ENCODE peak calls at places on chromosomes 4 and X, in four cellular contexts. One of them, this sample, is unnamed.

GRCh38 chrX:130975947-130976346 is 72.9 kb upstream of the ENOX2 start:
- DNase-seq in GM12878: no peak
- DNase-seq in H1: peak
- DNase-seq in K562: peak
- DNase-seq in this sample: peak

GRCh38 chr4:2289311-2289954 is 27.5 kb upstream of the MXD4 start:
- DNase-seq in GM12878: no peak
- DNase-seq in H1: no peak
- DNase-seq in K562: no peak
- DNase-seq in this sample: no peak

GRCh38 chrX:71532078-71532752 is 689 bp upstream of the OGT start:
- DNase-seq in H1: no peak
- DNase-seq in GM12878: no peak
- DNase-seq in K562: no peak
- DNase-seq in this sample: no peak

GRCh38 chrX:19177710-19178109 is 55.4 kb upstream of the ADGRG2 start:
- DNase-seq in K562: no peak
- DNase-seq in H1: no peak
- DNase-seq in GM12878: no peak
- DNase-seq in this sample: no peak

GRCh38 chr4:185464184-185464583 is 7.3 kb downstream of the CCDC110 start:
- DNase-seq in K562: no peak
- DNase-seq in H1: no peak
- DNase-seq in GM12878: no peak
- DNase-seq in this sample: no peak

GRCh38 chr4:6369511-6369910 is 99.9 kb downstream of the WFS1 start:
- DNase-seq in H1: no peak
- DNase-seq in K562: no peak
- DNase-seq in GM12878: no peak
- DNase-seq in this sample: no peak

GRCh38 chr4:157280673-157281072 is 60.1 kb downstream of the GRIA2 start:
- DNase-seq in K562: no peak
- DNase-seq in GM12878: no peak
- DNase-seq in H1: no peak
- DNase-seq in this sample: no peak

GRCh38 chr4:145734051-145734450 is 54.1 kb downstream of the C4orf51 start:
- DNase-seq in H1: no peak
- DNase-seq in GM12878: no peak
- DNase-seq in K562: no peak
- DNase-seq in this sample: no peak

GRCh38 chr4:159946983-159947645 is 844.2 kb downstream of the RAPGEF2 start:
- DNase-seq in K562: peak
- DNase-seq in H1: no peak
- DNase-seq in GM12878: peak
- DNase-seq in this sample: peak

GRCh38 chr4:3248811-3249661 is at the start of gene MSANTD1:
- DNase-seq in GM12878: no peak
- DNase-seq in K562: peak
- DNase-seq in H1: no peak
- DNase-seq in this sample: no peak

GRCh38 chr4:130043796-130044195 is 947.8 kb downstream of the C4orf33 start:
- DNase-seq in GM12878: no peak
- DNase-seq in H1: no peak
- DNase-seq in K562: no peak
- DNase-seq in this sample: no peak

GRCh38 chrX:39766085-39766726 is 331.6 kb downstream of the BCOR start:
- DNase-seq in K562: no peak
- DNase-seq in H1: no peak
- DNase-seq in GM12878: no peak
- DNase-seq in this sample: no peak

GRCh38 chr4:99507762-99508161 is 3.1 kb upstream of the C4orf17 start:
- DNase-seq in K562: no peak
- DNase-seq in GM12878: no peak
- DNase-seq in H1: no peak
- DNase-seq in this sample: no peak

GRCh38 chrX:8726031-8726652 is 5.8 kb downstream of the ANOS1 start:
- DNase-seq in K562: no peak
- DNase-seq in GM12878: no peak
- DNase-seq in H1: no peak
- DNase-seq in this sample: no peak

GRCh38 chrX:2498781-2499302 is 1.9 kb downstream of the DHRSX start:
- DNase-seq in GM12878: no peak
- DNase-seq in K562: no peak
- DNase-seq in H1: no peak
- DNase-seq in this sample: no peak

GRCh38 chr4:22850055-22850454 is 157.3 kb downstream of the GBA3 start:
- DNase-seq in K562: no peak
- DNase-seq in H1: no peak
- DNase-seq in GM12878: no peak
- DNase-seq in this sample: no peak

GRCh38 chrX:120672389-120672788 is 42.5 kb upstream of the C1GALT1C1 start:
- DNase-seq in K562: no peak
- DNase-seq in H1: no peak
- DNase-seq in GM12878: no peak
- DNase-seq in this sample: peak

GRCh38 chrX:103805860-103806259 is 26.2 kb downstream of the RAB9B start:
- DNase-seq in K562: no peak
- DNase-seq in H1: no peak
- DNase-seq in GM12878: no peak
- DNase-seq in this sample: no peak

GRCh38 chrX:34584781-34585180 is 72.3 kb downstream of the TMEM47 start:
- DNase-seq in GM12878: no peak
- DNase-seq in K562: no peak
- DNase-seq in H1: no peak
- DNase-seq in this sample: no peak

GRCh38 chr4:47525154-47525819 is 40.2 kb downstream of the ATP10D start:
- DNase-seq in H1: no peak
- DNase-seq in GM12878: no peak
- DNase-seq in K562: no peak
- DNase-seq in this sample: peak

GRCh38 chr4:19780871-19781270 is 470.8 kb upstream of the SLIT2 start:
- DNase-seq in GM12878: no peak
- DNase-seq in H1: no peak
- DNase-seq in K562: no peak
- DNase-seq in this sample: no peak

GRCh38 chr4:135249006-135249405 is 1047.4 kb upstream of the PABPC4L start:
- DNase-seq in GM12878: no peak
- DNase-seq in K562: no peak
- DNase-seq in H1: no peak
- DNase-seq in this sample: no peak

GRCh38 chr4:130026185-130026584 is 930.2 kb downstream of the C4orf33 start:
- DNase-seq in GM12878: no peak
- DNase-seq in H1: peak
- DNase-seq in K562: no peak
- DNase-seq in this sample: no peak

GRCh38 chrX:108036298-108036973 is 8.4 kb upstream of the VSIG1 start:
- DNase-seq in H1: no peak
- DNase-seq in GM12878: no peak
- DNase-seq in K562: peak
- DNase-seq in this sample: no peak

GRCh38 chr4:73129319-73129718 is 59.8 kb upstream of the COX18 start:
- DNase-seq in GM12878: no peak
- DNase-seq in H1: no peak
- DNase-seq in K562: no peak
- DNase-seq in this sample: no peak

GRCh38 chr4:114597410-114598115 is 1.0 kb upstream of the UGT8 start:
- DNase-seq in K562: no peak
- DNase-seq in H1: no peak
- DNase-seq in GM12878: no peak
- DNase-seq in this sample: no peak

GRCh38 chr4:8235224-8235623 is 34.3 kb upstream of the HTRA3 start:
- DNase-seq in H1: no peak
- DNase-seq in GM12878: no peak
- DNase-seq in K562: no peak
- DNase-seq in this sample: no peak

GRCh38 chr4:139099366-139099982 is 77.5 kb downstream of the ELF2 start:
- DNase-seq in H1: peak
- DNase-seq in K562: peak
- DNase-seq in GM12878: peak
- DNase-seq in this sample: peak

GRCh38 chr4:53651142-53651720 is 59.9 kb upstream of the LNX1 start:
- DNase-seq in GM12878: no peak
- DNase-seq in H1: no peak
- DNase-seq in K562: no peak
- DNase-seq in this sample: no peak

GRCh38 chr4:151717271-151717670 is 43.5 kb downstream of the GATB start:
- DNase-seq in GM12878: no peak
- DNase-seq in H1: no peak
- DNase-seq in K562: no peak
- DNase-seq in this sample: no peak

GRCh38 chr4:131296192-131296591 is 1852.9 kb upstream of the PCDH10 start:
- DNase-seq in GM12878: no peak
- DNase-seq in K562: no peak
- DNase-seq in H1: no peak
- DNase-seq in this sample: no peak

GRCh38 chr4:131304686-131305085 is 1844.4 kb upstream of the PCDH10 start:
- DNase-seq in K562: no peak
- DNase-seq in H1: no peak
- DNase-seq in GM12878: no peak
- DNase-seq in this sample: no peak

GRCh38 chr4:131302108-131302507 is 1847.0 kb upstream of the PCDH10 start:
- DNase-seq in H1: no peak
- DNase-seq in GM12878: no peak
- DNase-seq in K562: no peak
- DNase-seq in this sample: no peak
- H2AFZ ChIP-seq in H1: peak
- H2AFZ ChIP-seq in GM12878: no peak
- H2AFZ ChIP-seq in K562: no peak
- H2AFZ ChIP-seq in this sample: no peak

GRCh38 chr4:13891544-13891939 is 264.0 kb upstream of the BOD1L1 start:
- DNase-seq in H1: no peak
- DNase-seq in GM12878: no peak
- DNase-seq in K562: no peak
- DNase-seq in this sample: no peak

GRCh38 chr4:13893987-13894386 is 266.5 kb upstream of the BOD1L1 start:
- DNase-seq in GM12878: no peak
- DNase-seq in K562: no peak
- DNase-seq in H1: no peak
- DNase-seq in this sample: no peak

GRCh38 chr4:13888112-13888511 is 260.6 kb upstream of the BOD1L1 start:
- DNase-seq in K562: no peak
- DNase-seq in H1: no peak
- DNase-seq in GM12878: no peak
- DNase-seq in this sample: no peak

GRCh38 chr4:13893221-13893620 is 265.7 kb upstream of the BOD1L1 start:
- DNase-seq in H1: no peak
- DNase-seq in GM12878: no peak
- DNase-seq in K562: no peak
- DNase-seq in this sample: no peak

DNA sequence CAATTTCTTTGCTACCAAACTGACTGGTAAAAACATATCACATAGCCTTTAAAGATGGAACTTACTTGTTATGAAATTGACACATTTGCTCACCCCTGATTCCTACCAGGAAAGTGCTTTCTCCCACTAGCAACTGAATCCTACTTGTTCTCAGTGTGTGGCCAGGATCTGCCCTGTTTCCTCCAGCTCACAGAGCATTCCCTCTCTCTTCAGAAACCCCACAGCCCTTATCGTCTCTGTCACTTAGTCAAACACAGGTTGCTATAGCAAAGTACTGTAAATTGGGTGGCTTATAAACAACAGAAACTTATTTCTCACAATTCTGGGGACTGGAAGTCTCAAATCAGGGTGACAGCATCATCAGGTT is 265.2 kb upstream of the BOD1L1 start:
- DNase-seq in K562: no peak
- DNase-seq in H1: no peak
- DNase-seq in GM12878: no peak
- DNase-seq in this sample: no peak
- TF ChIP-seq EGR1 in K562: no peak
- TF ChIP-seq EGR1 in H1: no peak
- TF ChIP-seq EGR1 in GM12878: no peak
- TF ChIP-seq EGR1 in this sample: no peak

DNA sequence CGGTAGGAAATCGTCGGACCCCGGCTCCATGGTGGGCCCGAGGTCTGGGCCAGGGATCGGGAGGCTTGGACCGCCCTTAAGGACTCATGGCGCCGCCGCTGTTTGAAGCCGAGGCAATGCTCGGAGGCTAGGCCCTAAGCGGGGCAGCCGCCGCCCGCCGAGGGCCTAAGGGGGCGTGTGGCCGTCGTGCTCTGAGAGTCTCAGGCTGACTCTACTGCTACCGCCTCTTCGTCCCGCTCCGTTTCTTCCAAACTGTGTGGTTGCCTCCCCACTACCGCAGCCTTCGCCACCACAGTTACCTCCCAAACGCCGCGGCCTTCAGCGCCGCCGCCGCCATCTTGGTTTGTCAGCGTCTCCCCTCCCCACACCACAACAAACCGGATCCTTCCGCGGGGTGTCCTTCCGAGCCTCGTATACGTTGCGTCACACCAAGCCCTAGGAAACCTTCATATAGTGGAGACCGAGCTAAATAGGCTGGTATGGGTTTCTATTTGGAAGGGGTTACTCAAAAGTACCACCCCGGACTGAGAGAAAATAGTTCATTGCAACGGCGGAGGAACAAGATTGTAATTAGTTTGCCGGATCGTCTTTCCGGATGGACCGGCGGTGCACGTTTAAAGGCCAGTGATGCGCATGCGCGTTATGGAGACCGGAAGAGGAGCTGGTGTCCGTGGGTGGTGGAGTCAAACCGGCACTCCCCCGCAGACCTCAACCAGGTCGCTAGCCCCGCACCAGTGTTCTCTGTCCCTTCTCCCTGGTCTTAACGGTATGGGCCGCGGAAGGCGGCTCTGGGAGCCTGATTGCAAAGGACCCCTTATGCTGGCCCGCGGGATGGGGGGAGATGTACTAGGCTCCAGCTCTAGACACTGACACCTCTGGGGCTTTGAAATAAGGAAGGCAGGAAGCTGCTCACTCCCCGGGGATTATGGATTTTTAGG is at the start of gene KDM5C:
- DNase-seq in GM12878: peak
- DNase-seq in H1: peak
- DNase-seq in K562: peak
- DNase-seq in this sample: peak
- TF ChIP-seq MAX in GM12878: no peak
- TF ChIP-seq MAX in H1: no peak
- TF ChIP-seq MAX in K562: no peak
- TF ChIP-seq MAX in this sample: no peak

GRCh38 chr4:121070274-121070673 is 2.1 kb downstream of the NDNF start:
- DNase-seq in GM12878: no peak
- DNase-seq in H1: peak
- DNase-seq in K562: no peak
- DNase-seq in this sample: no peak
- H2AFZ ChIP-seq in GM12878: no peak
- H2AFZ ChIP-seq in H1: peak
- H2AFZ ChIP-seq in K562: no peak
- H2AFZ ChIP-seq in this sample: no peak